ENCODE peak calls at places on chromosomes 4 and X, in four cellular contexts. D is WTC11, B is K562, A is HepG2. N is an unnamed sample.
A peak's percentile ranks its signal among the peaks of the same experiment; 100 is the strongest.

GRCh38 chrX:154049209-154050112 is 29.8 kb upstream of the IRAK1 start:
- DNase-seq in D (no peak), B (no peak), A (no peak), N (no peak)

GRCh38 chr4:124203613-124204284 is 508.8 kb downstream of the ANKRD50 start:
- DNase-seq in D (no peak), B (no peak), A (no peak), N (no peak)

GRCh38 chr4:181264908-181265307 is 978.3 kb upstream of the TENM3 start:
- DNase-seq in D (peak; percentile 44), B (no peak), A (no peak), N (no peak)

GRCh38 chrX:149314031-149314430 is 191.1 kb downstream of the IDS start:
- DNase-seq in D (no peak), B (no peak), A (no peak), N (no peak)

GRCh38 chr4:177583000-177583399 is 140.8 kb upstream of the AGA start:
- DNase-seq in D (no peak), B (no peak), A (no peak), N (no peak)

GRCh38 chr4:4647041-4647440 is 105.2 kb upstream of the STX18 start:
- DNase-seq in D (no peak), B (no peak), A (no peak), N (no peak)

GRCh38 chrX:129360175-129360574 is 163.1 kb downstream of the SMARCA1 start:
- DNase-seq in D (peak; percentile 46), B (peak; percentile 22), A (peak; percentile 61), N (peak; percentile 67)

GRCh38 chr4:100290585-100290984 is 100.3 kb upstream of the DDIT4L start:
- DNase-seq in D (no peak), B (no peak), A (no peak), N (no peak)

GRCh38 chrX:149074429-149074828 is 430.7 kb downstream of the IDS start:
- DNase-seq in D (no peak), B (no peak), A (no peak), N (no peak)

GRCh38 chrX:107117993-107118321 is 665 bp downstream of the RBM41 start:
- DNase-seq in D (no peak), B (peak; percentile 6), A (no peak), N (peak; percentile 19)

GRCh38 chr4:186088516-186088915 is 16.0 kb upstream of the FAM149A start:
- DNase-seq in D (no peak), B (no peak), A (no peak), N (no peak)

GRCh38 chrX:30618160-30618765 is 35.0 kb upstream of the GK start:
- DNase-seq in D (peak; percentile 16), B (peak; percentile 7), A (no peak), N (peak; percentile 11)

GRCh38 chr4:184168406-184169019 is 49.2 kb downstream of the ENPP6 start:
- DNase-seq in D (peak; percentile 88), B (peak; percentile 78), A (peak; percentile 26), N (peak; percentile 70)

GRCh38 chrX:119647552-119648420 is 41.6 kb upstream of the NKRF start:
- DNase-seq in D (no peak), B (no peak), A (no peak), N (no peak)

GRCh38 chr4:54976682-54977081 is 148.7 kb downstream of the KDR start:
- DNase-seq in D (peak; percentile 66), B (no peak), A (peak; percentile 8), N (no peak)

GRCh38 chr4:100838286-100838685 is 320.5 kb upstream of the EMCN start:
- DNase-seq in D (no peak), B (no peak), A (no peak), N (no peak)

GRCh38 chr4:180751009-180751408 is 1492.2 kb upstream of the TENM3 start:
- DNase-seq in D (no peak), B (no peak), A (no peak), N (no peak)

GRCh38 chr4:78057600-78058560 is 757 bp downstream of the FRAS1 start:
- DNase-seq in D (peak; percentile 37), B (no peak), A (peak; percentile 54), N (peak; percentile 30)

GRCh38 chr4:9867746-9868425 is 86.5 kb downstream of the DRD5 start:
- DNase-seq in D (no peak), B (no peak), A (no peak), N (no peak)

GRCh38 chrX:16594490-16594889 is 55.5 kb upstream of the S100G start:
- DNase-seq in D (no peak), B (no peak), A (no peak), N (no peak)

GRCh38 chr4:1265351-1265750 is 16.4 kb upstream of the CTBP1 start:
- DNase-seq in D (no peak), B (no peak), A (no peak), N (no peak)

GRCh38 chr4:61799794-61800193 is 599.7 kb downstream of the ADGRL3 start:
- DNase-seq in D (no peak), B (no peak), A (no peak), N (no peak)

GRCh38 chrX:150227873-150228272 is 135.2 kb upstream of the MAMLD1 start:
- DNase-seq in D (no peak), B (no peak), A (no peak), N (no peak)

GRCh38 chrX:135373357-135373756 is 48.4 kb upstream of the SMIM10L2A start:
- DNase-seq in D (no peak), B (no peak), A (no peak), N (no peak)

GRCh38 chr4:47315346-47315745 is 148.2 kb downstream of the COMMD8 start:
- DNase-seq in D (no peak), B (no peak), A (no peak), N (no peak)

GRCh38 chr4:7309176-7309575 is 116.8 kb downstream of the SORCS2 start:
- DNase-seq in D (no peak), B (no peak), A (no peak), N (no peak)

GRCh38 chrX:10922158-10922557 is 189.0 kb upstream of the HCCS start:
- DNase-seq in D (no peak), B (no peak), A (peak; percentile 1), N (no peak)

GRCh38 chr4:4854649-4855292 is 4.7 kb upstream of the MSX1 start:
- DNase-seq in D (peak; percentile 8), B (no peak), A (no peak), N (no peak)

GRCh38 chrX:131548994-131549393 is 5.1 kb downstream of the OR13H1 start:
- DNase-seq in D (no peak), B (no peak), A (no peak), N (no peak)
- TF ChIP-seq ELF4 in D (no peak), B (no peak), A (no peak), N (no peak)

GRCh38 chrX:7448123-7448522 is 300.2 kb upstream of the PUDP start:
- DNase-seq in D (no peak), B (no peak), A (no peak), N (no peak)
- TF ChIP-seq ELF4 in D (no peak), B (no peak), A (no peak), N (no peak)

GRCh38 chr4:117096462-117096861 is 11.1 kb upstream of the TRAM1L1 start:
- DNase-seq in D (no peak), B (no peak), A (no peak), N (no peak)

GRCh38 chr4:117093581-117093980 is 8.2 kb upstream of the TRAM1L1 start:
- DNase-seq in D (no peak), B (no peak), A (no peak), N (no peak)

DNA sequence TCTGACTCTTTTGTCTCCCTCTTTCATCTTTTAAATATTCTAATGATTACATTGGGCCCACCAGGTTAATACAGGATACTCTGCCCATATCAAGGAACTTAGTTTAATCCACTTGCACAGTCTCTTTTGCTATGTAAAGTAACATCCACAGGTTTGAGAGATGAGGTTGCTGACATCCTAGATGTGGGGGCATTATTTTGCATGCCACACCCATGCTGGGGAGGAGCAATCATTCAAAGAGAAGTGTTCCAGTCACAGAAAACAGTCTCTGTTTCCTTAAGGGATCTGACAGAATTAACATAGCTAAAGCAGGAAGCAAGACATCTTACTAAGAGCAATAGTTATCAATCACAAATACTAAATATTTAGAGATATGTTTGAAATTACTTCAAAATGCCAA is 11.5 kb upstream of the TRAM1L1 start:
- DNase-seq in D (no peak), B (no peak), A (no peak), N (no peak)
- TF ChIP-seq ELF4 in D (no peak), B (no peak), A (no peak), N (no peak)

GRCh38 chr4:25258980-25259578 is 25.2 kb downstream of the PI4K2B start:
- DNase-seq in D (no peak), B (no peak), A (no peak), N (no peak)
- TF ChIP-seq ELF4 in D (no peak), B (no peak), A (no peak), N (no peak)

GRCh38 chr4:170700064-170700463 is 610.3 kb upstream of the AADAT start:
- DNase-seq in D (no peak), B (no peak), A (no peak), N (no peak)

DNA sequence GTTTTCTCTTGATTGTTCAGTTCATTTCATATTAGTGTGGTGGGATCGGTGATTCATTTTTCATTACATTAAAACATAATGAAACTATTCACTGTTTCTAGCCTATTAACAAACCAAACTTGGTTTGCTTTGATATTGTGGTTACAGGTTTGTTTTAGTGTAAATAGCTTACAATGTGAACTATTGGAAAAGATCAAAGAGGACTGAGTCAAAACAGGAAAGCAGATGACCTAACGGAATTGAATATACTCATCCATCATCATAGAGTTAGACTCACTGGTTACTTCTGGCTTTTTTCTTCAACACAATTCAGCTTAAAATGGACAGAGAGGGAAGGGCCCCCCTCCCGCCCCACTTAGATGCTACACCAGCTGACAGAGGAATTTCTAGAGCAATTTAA is 616.2 kb upstream of the AADAT start:
- DNase-seq in D (no peak), B (no peak), A (no peak), N (no peak)
- TF ChIP-seq ELF4 in D (no peak), B (no peak), A (no peak), N (no peak)

GRCh38 chr4:121182296-121182695 is 18.2 kb upstream of the TNIP3 start:
- DNase-seq in D (no peak), B (no peak), A (no peak), N (no peak)

GRCh38 chr4:121181493-121181892 is 17.4 kb upstream of the TNIP3 start:
- DNase-seq in D (no peak), B (no peak), A (no peak), N (no peak)

GRCh38 chr4:121176082-121176706 is 12.1 kb upstream of the TNIP3 start:
- DNase-seq in D (no peak), B (no peak), A (no peak), N (no peak)

GRCh38 chr4:121180558-121180957 is 16.4 kb upstream of the TNIP3 start:
- DNase-seq in D (no peak), B (no peak), A (no peak), N (no peak)

GRCh38 chr4:121177238-121178137 is 13.4 kb upstream of the TNIP3 start:
- DNase-seq in D (no peak), B (no peak), A (no peak), N (no peak)
- TF ChIP-seq ELF4 in D (no peak), B (no peak), A (no peak), N (no peak)

GRCh38 chrX:109716431-109717028 is 16.5 kb downstream of the ACSL4 start:
- DNase-seq in D (no peak), B (no peak), A (no peak), N (no peak)
- TF ChIP-seq ELF4 in D (no peak), B (no peak), A (no peak), N (no peak)

DNA sequence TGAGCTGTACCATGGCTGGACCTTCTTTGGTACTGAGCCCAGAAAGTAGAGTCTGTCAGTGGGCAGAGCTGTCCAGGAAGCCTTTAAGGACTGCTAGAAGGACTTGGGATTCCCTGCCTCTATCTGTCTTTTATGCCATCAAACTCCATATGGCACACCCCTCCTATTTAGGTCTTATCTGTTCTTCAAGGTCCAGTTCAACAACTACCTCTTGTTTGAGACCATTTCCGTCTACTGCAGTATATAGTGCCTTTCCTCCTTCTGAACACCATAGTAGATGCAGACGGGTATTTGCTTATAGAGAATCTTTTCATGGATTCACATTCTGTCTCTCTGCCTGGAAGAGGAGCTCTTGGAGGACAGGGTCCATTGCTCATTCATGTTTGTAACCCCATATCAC is 146.1 kb upstream of the IL1RAPL2 start:
- DNase-seq in D (no peak), B (no peak), A (no peak), N (no peak)
- TF ChIP-seq ELF4 in D (no peak), B (no peak), A (no peak), N (no peak)

N was measured in HEK293T.